ENCODE peak calls at places on chromosomes 11 and 22, in ten cellular contexts. One of them, this sample, is unnamed.

GRCh38 chr11:13188179-13188578 is 89.4 kb upstream of the BMAL1 start:
- DNase-seq in NB4: no peak
- DNase-seq in endothelial cell of umbilical vein: no peak
- DNase-seq in A549: no peak
- DNase-seq in WTC11: no peak
- DNase-seq in HCT116: no peak
- DNase-seq in GM12878: no peak
- DNase-seq in SK-N-SH: no peak
- DNase-seq in HepG2: no peak
- DNase-seq in H1: no peak
- DNase-seq in this sample: no peak

GRCh38 chr11:27087425-27087824 is 46.8 kb downstream of the BBOX1 start:
- DNase-seq in WTC11: no peak
- DNase-seq in NB4: no peak
- DNase-seq in SK-N-SH: no peak
- DNase-seq in H1: no peak
- DNase-seq in endothelial cell of umbilical vein: no peak
- DNase-seq in HCT116: no peak
- DNase-seq in GM12878: no peak
- DNase-seq in A549: no peak
- DNase-seq in HepG2: no peak
- DNase-seq in this sample: no peak

GRCh38 chr11:117239295-117239694 is 6.8 kb downstream of the RNF214 start:
- DNase-seq in endothelial cell of umbilical vein: peak; percentile 59
- DNase-seq in WTC11: no peak
- DNase-seq in SK-N-SH: no peak
- DNase-seq in A549: peak; percentile 71
- DNase-seq in H1: no peak
- DNase-seq in NB4: peak; percentile 17
- DNase-seq in HepG2: no peak
- DNase-seq in GM12878: no peak
- DNase-seq in HCT116: no peak
- DNase-seq in this sample: no peak

GRCh38 chr11:86577663-86578636 is 94.5 kb downstream of the ME3 start:
- DNase-seq in NB4: no peak
- DNase-seq in GM12878: no peak
- DNase-seq in H1: no peak
- DNase-seq in WTC11: no peak
- DNase-seq in HCT116: peak; percentile 58
- DNase-seq in SK-N-SH: no peak
- DNase-seq in endothelial cell of umbilical vein: peak; percentile 98
- DNase-seq in A549: peak; percentile 86
- DNase-seq in HepG2: peak; percentile 81
- DNase-seq in this sample: no peak

GRCh38 chr11:10139081-10139480 is 154.9 kb downstream of the SBF2 start:
- DNase-seq in H1: no peak
- DNase-seq in GM12878: no peak
- DNase-seq in NB4: no peak
- DNase-seq in WTC11: no peak
- DNase-seq in A549: no peak
- DNase-seq in HepG2: no peak
- DNase-seq in HCT116: no peak
- DNase-seq in SK-N-SH: no peak
- DNase-seq in endothelial cell of umbilical vein: no peak
- DNase-seq in this sample: no peak

GRCh38 chr22:45082795-45083194 is 73.0 kb upstream of the PHF21B start:
- DNase-seq in GM12878: no peak
- DNase-seq in H1: no peak
- DNase-seq in endothelial cell of umbilical vein: no peak
- DNase-seq in HepG2: no peak
- DNase-seq in WTC11: peak; percentile 72
- DNase-seq in NB4: peak; percentile 32
- DNase-seq in HCT116: no peak
- DNase-seq in SK-N-SH: peak; percentile 75
- DNase-seq in A549: peak; percentile 37
- DNase-seq in this sample: peak; percentile 16

GRCh38 chr22:39147335-39148023 is 5.0 kb downstream of the CBX7 start:
- DNase-seq in endothelial cell of umbilical vein: no peak
- DNase-seq in HCT116: no peak
- DNase-seq in SK-N-SH: no peak
- DNase-seq in H1: no peak
- DNase-seq in GM12878: no peak
- DNase-seq in NB4: no peak
- DNase-seq in HepG2: no peak
- DNase-seq in WTC11: no peak
- DNase-seq in A549: no peak
- DNase-seq in this sample: no peak

GRCh38 chr11:13220148-13220547 is 57.4 kb upstream of the BMAL1 start:
- DNase-seq in endothelial cell of umbilical vein: no peak
- DNase-seq in GM12878: no peak
- DNase-seq in SK-N-SH: peak; percentile 38
- DNase-seq in NB4: no peak
- DNase-seq in WTC11: no peak
- DNase-seq in A549: no peak
- DNase-seq in H1: no peak
- DNase-seq in HepG2: no peak
- DNase-seq in HCT116: no peak
- DNase-seq in this sample: no peak

GRCh38 chr22:48047722-48048500 is 1285.5 kb downstream of the TBC1D22A start:
- DNase-seq in HepG2: no peak
- DNase-seq in A549: no peak
- DNase-seq in GM12878: no peak
- DNase-seq in NB4: no peak
- DNase-seq in H1: no peak
- DNase-seq in endothelial cell of umbilical vein: no peak
- DNase-seq in SK-N-SH: no peak
- DNase-seq in WTC11: no peak
- DNase-seq in HCT116: no peak
- DNase-seq in this sample: no peak

GRCh38 chr11:70650075-70650909 is 252.0 kb downstream of the CTTN start:
- DNase-seq in GM12878: no peak
- DNase-seq in H1: no peak
- DNase-seq in endothelial cell of umbilical vein: peak; percentile 30
- DNase-seq in WTC11: peak; percentile 85
- DNase-seq in HCT116: peak; percentile 22
- DNase-seq in HepG2: peak; percentile 48
- DNase-seq in A549: peak; percentile 55
- DNase-seq in NB4: peak; percentile 80
- DNase-seq in SK-N-SH: no peak
- DNase-seq in this sample: peak; percentile 66

GRCh38 chr11:119431523-119431922 is 8.6 kb upstream of the THY1 start:
- DNase-seq in GM12878: no peak
- DNase-seq in HCT116: no peak
- DNase-seq in A549: no peak
- DNase-seq in WTC11: no peak
- DNase-seq in endothelial cell of umbilical vein: no peak
- DNase-seq in HepG2: no peak
- DNase-seq in H1: no peak
- DNase-seq in NB4: no peak
- DNase-seq in SK-N-SH: no peak
- DNase-seq in this sample: no peak

GRCh38 chr11:119436093-119436492 is 13.1 kb upstream of the THY1 start:
- DNase-seq in A549: no peak
- DNase-seq in H1: no peak
- DNase-seq in HCT116: no peak
- DNase-seq in endothelial cell of umbilical vein: no peak
- DNase-seq in GM12878: no peak
- DNase-seq in SK-N-SH: no peak
- DNase-seq in NB4: no peak
- DNase-seq in WTC11: no peak
- DNase-seq in HepG2: no peak
- DNase-seq in this sample: no peak

GRCh38 chr11:119432484-119433368 is 9.8 kb upstream of the THY1 start:
- DNase-seq in HepG2: no peak
- DNase-seq in HCT116: no peak
- DNase-seq in A549: no peak
- DNase-seq in NB4: no peak
- DNase-seq in endothelial cell of umbilical vein: no peak
- DNase-seq in H1: no peak
- DNase-seq in WTC11: no peak
- DNase-seq in GM12878: no peak
- DNase-seq in SK-N-SH: peak; percentile 56
- DNase-seq in this sample: no peak

GRCh38 chr11:119434531-119435330 is 11.8 kb upstream of the THY1 start:
- DNase-seq in endothelial cell of umbilical vein: no peak
- DNase-seq in A549: no peak
- DNase-seq in WTC11: no peak
- DNase-seq in H1: no peak
- DNase-seq in HepG2: no peak
- DNase-seq in SK-N-SH: no peak
- DNase-seq in GM12878: no peak
- DNase-seq in HCT116: no peak
- DNase-seq in NB4: no peak
- DNase-seq in this sample: no peak

DNA sequence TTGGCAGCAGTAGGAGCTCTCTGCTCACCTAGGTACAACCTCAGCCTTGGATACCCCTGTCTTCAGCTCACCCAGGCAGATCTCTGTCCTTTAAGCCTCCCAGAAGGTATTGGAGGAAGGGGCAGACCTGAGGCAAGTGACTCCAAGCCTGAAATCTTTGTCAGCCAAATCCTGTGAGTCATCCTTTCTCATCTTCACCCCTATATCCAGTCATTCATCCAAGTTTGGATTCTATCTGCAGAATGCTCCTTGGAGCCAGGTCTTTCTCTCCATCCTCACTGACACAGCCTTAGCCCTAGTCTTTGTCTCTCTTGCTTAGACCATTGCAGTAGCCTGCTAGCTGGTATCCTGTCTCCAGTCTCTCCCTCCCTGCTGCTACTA is 10.4 kb upstream of the THY1 start:
- DNase-seq in WTC11: no peak
- DNase-seq in NB4: no peak
- DNase-seq in HepG2: no peak
- DNase-seq in SK-N-SH: no peak
- DNase-seq in H1: no peak
- DNase-seq in A549: no peak
- DNase-seq in endothelial cell of umbilical vein: no peak
- DNase-seq in HCT116: no peak
- DNase-seq in GM12878: no peak
- DNase-seq in this sample: no peak
- TF ChIP-seq MAX in WTC11: no peak
- TF ChIP-seq MAX in NB4: no peak
- TF ChIP-seq MAX in HepG2: no peak
- TF ChIP-seq MAX in SK-N-SH: no peak
- TF ChIP-seq MAX in H1: no peak
- TF ChIP-seq MAX in A549: no peak
- TF ChIP-seq MAX in endothelial cell of umbilical vein: no peak
- TF ChIP-seq MAX in HCT116: no peak
- TF ChIP-seq MAX in GM12878: no peak
- TF ChIP-seq MAX in this sample: no peak

DNA sequence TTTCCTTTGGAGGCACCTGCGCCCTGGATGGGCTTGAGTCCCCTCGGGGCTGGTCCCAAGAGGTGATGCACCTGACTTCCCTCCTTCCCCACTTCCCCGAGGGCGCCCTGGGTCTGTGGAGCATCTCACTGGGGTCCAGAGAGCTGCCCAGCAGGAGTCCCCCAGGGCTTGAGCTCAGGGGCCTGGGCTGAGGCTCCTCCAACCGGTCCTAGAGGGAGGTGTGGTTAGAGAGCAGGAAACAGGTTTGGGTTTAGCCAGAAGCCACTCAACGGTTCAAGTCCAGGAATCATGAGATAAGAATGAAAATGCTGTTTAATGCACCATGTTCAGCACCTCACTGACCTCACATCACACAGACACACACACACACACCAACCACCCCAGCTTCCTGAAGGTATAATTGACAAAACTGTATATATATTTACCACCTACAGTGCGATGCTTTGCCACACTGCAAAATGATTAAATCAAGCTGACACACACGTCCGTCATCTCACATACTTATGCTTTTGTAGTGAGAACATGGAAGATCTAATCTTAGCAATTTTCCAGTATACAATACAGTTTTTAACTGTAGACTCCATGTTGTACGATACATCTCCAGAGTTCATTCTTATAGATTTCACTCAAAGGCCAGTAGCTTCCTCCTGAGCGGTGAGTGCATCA is 629 bp upstream of the IGLL1 start:
- DNase-seq in endothelial cell of umbilical vein: no peak
- DNase-seq in SK-N-SH: no peak
- DNase-seq in HepG2: no peak
- DNase-seq in WTC11: no peak
- DNase-seq in A549: no peak
- DNase-seq in GM12878: no peak
- DNase-seq in NB4: peak; percentile 47
- DNase-seq in HCT116: no peak
- DNase-seq in H1: no peak
- DNase-seq in this sample: no peak
- TF ChIP-seq MAX in endothelial cell of umbilical vein: no peak
- TF ChIP-seq MAX in SK-N-SH: no peak
- TF ChIP-seq MAX in HepG2: no peak
- TF ChIP-seq MAX in WTC11: no peak
- TF ChIP-seq MAX in A549: no peak
- TF ChIP-seq MAX in GM12878: no peak
- TF ChIP-seq MAX in NB4: no peak
- TF ChIP-seq MAX in HCT116: no peak
- TF ChIP-seq MAX in H1: no peak
- TF ChIP-seq MAX in this sample: no peak

GRCh38 chr11:58285483-58286040 is 17.5 kb upstream of the OR10W1 start:
- DNase-seq in H1: no peak
- DNase-seq in HCT116: no peak
- DNase-seq in HepG2: no peak
- DNase-seq in NB4: no peak
- DNase-seq in GM12878: no peak
- DNase-seq in SK-N-SH: no peak
- DNase-seq in endothelial cell of umbilical vein: no peak
- DNase-seq in A549: no peak
- DNase-seq in WTC11: no peak
- DNase-seq in this sample: no peak
- TF ChIP-seq MAX in H1: no peak
- TF ChIP-seq MAX in HCT116: no peak
- TF ChIP-seq MAX in HepG2: no peak
- TF ChIP-seq MAX in NB4: no peak
- TF ChIP-seq MAX in GM12878: no peak
- TF ChIP-seq MAX in SK-N-SH: no peak
- TF ChIP-seq MAX in endothelial cell of umbilical vein: no peak
- TF ChIP-seq MAX in A549: no peak
- TF ChIP-seq MAX in WTC11: no peak
- TF ChIP-seq MAX in this sample: no peak

DNA sequence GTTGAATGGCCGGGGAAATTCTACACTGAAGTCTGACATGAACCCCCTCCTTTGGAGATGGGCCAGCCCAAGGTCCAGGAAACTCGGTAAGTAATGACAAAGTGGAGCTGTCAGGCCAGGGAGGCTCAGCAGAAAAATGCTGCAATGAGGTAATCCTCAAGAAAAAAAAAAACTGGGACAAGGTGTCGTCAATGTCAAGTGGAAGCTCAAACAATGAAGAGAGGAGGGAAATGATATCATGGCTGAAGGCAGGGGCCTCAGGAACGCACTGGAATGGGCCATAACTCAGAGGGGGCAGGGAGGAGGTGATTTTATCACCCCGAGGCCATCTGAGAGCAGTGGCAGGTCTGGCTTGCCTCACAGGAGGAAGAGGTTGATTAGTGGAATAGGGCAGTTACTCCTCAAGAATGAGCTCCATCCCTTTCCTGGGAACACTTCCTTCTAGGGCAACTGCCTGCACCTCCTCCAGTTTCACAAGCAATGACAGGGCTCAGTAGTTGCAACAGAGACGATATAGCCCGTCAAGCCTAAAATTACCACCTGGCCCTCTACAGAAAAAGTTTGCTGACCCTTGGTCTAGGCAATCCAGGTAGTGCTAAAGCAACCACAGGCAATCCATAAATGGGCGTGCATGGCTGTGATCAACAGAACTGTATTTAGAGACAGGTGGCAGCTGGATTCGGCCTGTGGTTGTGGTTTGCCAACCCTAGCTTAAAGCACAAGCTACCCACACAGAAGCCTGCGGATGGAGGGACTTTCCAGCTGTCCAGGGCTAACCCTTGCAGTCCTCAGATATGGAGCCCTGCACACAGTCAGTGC is 65.2 kb downstream of the FBXO7 start:
- DNase-seq in GM12878: peak; percentile 28
- DNase-seq in A549: peak; percentile 16
- DNase-seq in HepG2: no peak
- DNase-seq in HCT116: no peak
- DNase-seq in WTC11: no peak
- DNase-seq in SK-N-SH: no peak
- DNase-seq in H1: no peak
- DNase-seq in NB4: peak; percentile 19
- DNase-seq in endothelial cell of umbilical vein: no peak
- DNase-seq in this sample: peak; percentile 56
- TF ChIP-seq MAX in GM12878: no peak
- TF ChIP-seq MAX in A549: no peak
- TF ChIP-seq MAX in HepG2: no peak
- TF ChIP-seq MAX in HCT116: no peak
- TF ChIP-seq MAX in WTC11: no peak
- TF ChIP-seq MAX in SK-N-SH: no peak
- TF ChIP-seq MAX in H1: no peak
- TF ChIP-seq MAX in NB4: no peak
- TF ChIP-seq MAX in endothelial cell of umbilical vein: no peak
- TF ChIP-seq MAX in this sample: no peak